ENCODE peak calls at places on chromosomes 11 and 22, in six cellular contexts. S is Karpas-422, W is upper lobe of left lung, K is heart right ventricle, D is PC-3, O is Peyer's patch. T is an unnamed sample. For H3K4me1, the result is how much of the 10 kb centered on the place peaks cover.

GRCh38 chr11:62716206-62716605 is 8.7 kb downstream of the GNG3 start:
- DNase-seq in D (no peak), W (no peak), K (no peak), O (no peak), S (no peak), T (no peak)

GRCh38 chr11:626475-627272 is at the start of gene SCT:
- DNase-seq in K (no peak), S (no peak), D (no peak), O (no peak), W (peak), T (no peak)

GRCh38 chr11:119031912-119032280 is 1.2 kb upstream of the SLC37A4 start:
- DNase-seq in O (no peak), D (no peak), W (no peak), K (no peak), S (no peak), T (no peak)

GRCh38 chr11:83033972-83034672 is 37.6 kb downstream of the RAB30 start:
- DNase-seq in O (peak), D (peak), K (peak), W (no peak), S (no peak), T (no peak)

GRCh38 chr11:11036185-11037161 is 178.6 kb upstream of the ZBED5 start:
- DNase-seq in D (peak), W (no peak), S (peak), O (no peak), K (peak), T (peak)

GRCh38 chr11:62343822-62344609 is 6.8 kb downstream of the ASRGL1 start:
- DNase-seq in O (no peak), D (no peak), S (no peak), K (no peak), W (no peak), T (no peak)

GRCh38 chr22:25172153-25172552 is 27.5 kb upstream of the CRYBB3 start:
- DNase-seq in W (no peak), K (no peak), O (no peak), S (peak), D (peak), T (no peak)

GRCh38 chr11:36744375-36745168 is 146.5 kb upstream of the RAG2 start:
- DNase-seq in D (peak), K (peak), S (peak), W (no peak), O (peak), T (peak)

GRCh38 chr11:117629891-117630538 is 167.0 kb downstream of the DSCAML1 start:
- DNase-seq in D (no peak), S (no peak), O (no peak), W (no peak), K (no peak), T (no peak)

GRCh38 chr11:46520971-46521745 is 72.7 kb downstream of the AMBRA1 start:
- DNase-seq in D (peak), S (no peak), O (no peak), K (no peak), W (no peak), T (no peak)

GRCh38 chr22:21591695-21592094 is 24.2 kb downstream of the UBE2L3 start:
- DNase-seq in W (no peak), D (peak), K (peak), S (no peak), O (no peak), T (no peak)

GRCh38 chr11:12735262-12735661 is 61.0 kb downstream of the TEAD1 start:
- DNase-seq in O (no peak), W (no peak), D (no peak), K (no peak), S (no peak), T (no peak)

GRCh38 chr11:47538741-47539575 is 14.0 kb downstream of the CELF1 start:
- DNase-seq in S (no peak), K (no peak), D (no peak), W (no peak), O (no peak), T (no peak)
- H3K4me1 ChIP-seq in S (under half), K (half or more), D (under half), W (half or more), O (under half), T (under half)

GRCh38 chr22:35873426-35873825 is 155.2 kb downstream of the RBFOX2 start:
- DNase-seq in W (no peak), D (no peak), S (no peak), O (no peak), K (no peak), T (no peak)
- H3K4me1 ChIP-seq in W (under half), D (under half), S (under half), O (under half), K (half or more), T (half or more)

DNA sequence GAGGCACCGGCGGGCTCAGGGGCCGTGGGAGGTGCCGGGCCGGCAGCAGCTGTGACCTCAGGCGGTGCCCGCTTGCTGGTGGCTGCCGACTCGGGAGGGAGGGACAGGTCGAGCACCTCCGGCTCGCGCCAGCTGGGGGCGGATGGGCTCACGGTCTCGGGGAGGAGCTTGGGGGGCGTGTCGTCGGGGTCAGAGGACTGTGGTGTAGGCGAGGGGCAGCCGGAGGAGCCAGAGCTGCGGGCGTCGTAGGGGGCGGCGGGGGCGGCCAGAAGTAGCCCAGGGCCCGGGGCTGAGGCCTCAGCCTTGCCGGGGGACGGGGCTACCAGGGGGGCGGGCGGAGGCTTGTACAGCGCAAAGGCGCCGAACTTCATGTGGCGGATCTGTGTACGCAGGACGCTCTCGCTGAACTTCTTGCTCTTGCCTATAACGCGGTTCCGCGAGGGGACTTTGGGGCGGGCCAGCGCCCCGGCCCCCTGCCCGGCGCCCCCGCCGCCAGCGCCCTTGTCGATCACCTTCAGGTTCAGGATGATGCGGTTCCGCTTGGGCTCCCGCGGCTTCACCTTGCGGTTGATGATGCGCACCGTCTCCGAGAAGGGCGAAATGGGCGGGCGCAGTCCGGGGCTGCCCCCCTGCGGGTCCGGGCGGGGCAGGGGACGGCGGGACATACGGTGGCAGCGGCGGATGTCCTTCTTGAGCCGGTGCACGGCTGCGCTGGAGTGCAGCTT is 5.5 kb downstream of the CBX6 start:
- DNase-seq in K (no peak), D (no peak), S (no peak), W (peak), O (no peak), T (no peak)
- H3K4me1 ChIP-seq in K (half or more), D (under half), S (under half), W (half or more), O (under half), T (under half)

GRCh38 chr11:76772100-76772782 is 10.9 kb upstream of the TSKU start:
- DNase-seq in D (no peak), K (no peak), O (peak), W (no peak), S (no peak), T (no peak)
- H3K4me1 ChIP-seq in D (under half), K (half or more), O (under half), W (under half), S (under half), T (under half)

DNA sequence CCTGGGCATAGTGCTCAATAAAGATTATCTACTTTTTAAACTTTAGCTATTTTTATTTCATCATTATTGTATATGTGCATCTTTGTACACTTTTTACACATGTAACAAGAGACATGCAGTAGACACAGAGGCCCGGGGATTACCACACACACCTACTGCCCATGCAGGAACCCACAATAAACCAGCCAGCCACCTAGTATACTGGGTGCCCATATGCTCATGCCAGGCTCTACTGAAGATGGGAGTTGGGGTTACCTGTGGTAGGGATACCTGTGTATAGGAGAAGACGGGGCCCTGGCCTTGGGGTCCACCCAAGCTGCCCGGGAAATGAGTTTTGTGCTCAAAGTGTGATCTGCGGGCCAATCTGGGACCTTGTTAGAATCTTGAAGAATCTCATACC is 31.2 kb upstream of the P2RY2 start:
- DNase-seq in S (no peak), K (no peak), O (peak), W (no peak), D (no peak), T (no peak)
- H3K4me1 ChIP-seq in S (under half), K (under half), O (under half), W (under half), D (half or more), T (under half)

DNA sequence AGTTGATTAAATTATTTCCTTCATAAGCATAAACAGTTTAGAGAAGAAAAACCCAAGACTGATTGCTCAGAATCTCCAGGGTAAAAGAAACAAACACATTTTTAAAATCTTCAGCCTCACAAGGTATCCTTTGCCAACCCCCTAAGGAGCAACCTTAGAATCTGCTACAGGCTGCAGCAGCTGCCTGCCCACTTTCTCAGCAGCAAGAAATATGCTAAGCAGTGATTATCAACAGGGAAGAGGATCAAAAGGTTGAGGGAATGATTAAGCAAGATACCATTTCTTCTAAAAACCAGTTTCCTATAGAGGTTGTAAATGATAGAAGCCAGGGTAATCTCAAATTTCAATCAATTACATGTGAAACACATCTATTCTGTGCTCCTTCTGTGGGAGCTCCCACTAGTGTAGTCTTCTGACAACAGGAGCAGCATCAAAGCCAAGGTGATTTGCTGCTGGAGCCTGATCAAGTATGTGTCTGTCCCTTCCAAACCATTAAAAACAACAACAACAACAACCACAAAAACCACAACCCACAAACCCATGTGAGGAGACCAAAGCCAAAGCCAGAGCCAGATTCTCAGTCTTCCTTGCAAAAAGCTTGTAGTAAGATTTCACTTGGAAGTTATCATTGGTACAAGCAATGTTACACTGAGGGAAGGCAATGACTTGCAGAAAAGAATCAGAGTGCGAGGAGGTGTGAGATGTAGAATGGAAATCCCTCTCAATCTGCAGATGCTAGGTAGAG is 761.2 kb downstream of the DLG2 start:
- DNase-seq in K (no peak), O (no peak), S (no peak), D (peak), W (no peak), T (no peak)
- H3K4me1 ChIP-seq in K (under half), O (under half), S (under half), D (half or more), W (under half), T (under half)

DNA sequence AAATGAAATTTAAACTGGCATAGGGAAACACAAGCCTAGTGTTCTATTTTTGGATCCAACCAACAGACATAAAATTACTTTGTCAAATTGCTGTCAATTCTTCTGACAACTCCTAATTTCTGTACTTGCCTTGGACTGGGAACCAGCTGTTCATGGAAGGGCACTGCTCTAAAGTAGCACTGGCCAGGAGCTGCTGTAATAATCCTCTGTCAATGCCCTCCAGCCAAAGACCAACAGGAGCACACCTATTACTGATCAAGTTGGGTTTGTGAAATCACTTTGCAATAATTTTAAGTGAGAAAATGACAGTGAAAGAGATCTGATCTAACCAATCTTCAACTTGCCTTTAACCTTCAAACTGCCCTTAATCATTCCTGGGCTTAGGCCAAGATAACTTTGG is 18.9 kb upstream of the TMEM123 start:
- DNase-seq in S (no peak), W (no peak), O (no peak), D (no peak), K (no peak), T (no peak)
- H3K4me1 ChIP-seq in S (under half), W (under half), O (under half), D (under half), K (under half), T (half or more)

GRCh38 chr22:42305967-42306366 is 35.5 kb upstream of the TCF20 start:
- DNase-seq in O (no peak), K (no peak), S (no peak), W (peak), D (no peak), T (no peak)
- H3K4me1 ChIP-seq in O (under half), K (under half), S (half or more), W (under half), D (under half), T (under half)